ENCODE peak calls at places on chromosomes 13 and 19, in six cellular contexts. One of them, this sample, is unnamed.

GRCh38 chr13:20369886-20370361 is 137.8 kb upstream of the GJB6 start:
- DNase-seq in CD8-positive, alpha-beta memory T cell: no peak
- DNase-seq in mucosa of descending colon: no peak
- DNase-seq in GOT3: no peak
- DNase-seq in neural crest cell: no peak
- DNase-seq in CD8-positive, alpha-beta T cell: no peak
- DNase-seq in this sample: no peak

GRCh38 chr19:32068805-32069204 is 276.6 kb upstream of the ZNF507 start:
- DNase-seq in CD8-positive, alpha-beta memory T cell: no peak
- DNase-seq in mucosa of descending colon: no peak
- DNase-seq in GOT3: no peak
- DNase-seq in neural crest cell: no peak
- DNase-seq in CD8-positive, alpha-beta T cell: no peak
- DNase-seq in this sample: no peak

GRCh38 chr13:113918580-113918979 is 54.7 kb upstream of the GAS6 start:
- DNase-seq in CD8-positive, alpha-beta memory T cell: no peak
- DNase-seq in mucosa of descending colon: no peak
- DNase-seq in GOT3: no peak
- DNase-seq in neural crest cell: no peak
- DNase-seq in CD8-positive, alpha-beta T cell: no peak
- DNase-seq in this sample: no peak

GRCh38 chr13:97753942-97754670 is 199.4 kb upstream of the IPO5 start:
- DNase-seq in CD8-positive, alpha-beta memory T cell: no peak
- DNase-seq in mucosa of descending colon: no peak
- DNase-seq in GOT3: no peak
- DNase-seq in neural crest cell: no peak
- DNase-seq in CD8-positive, alpha-beta T cell: no peak
- DNase-seq in this sample: no peak

GRCh38 chr13:54383604-54384003 is 1355.0 kb downstream of the OLFM4 start:
- DNase-seq in CD8-positive, alpha-beta memory T cell: no peak
- DNase-seq in mucosa of descending colon: no peak
- DNase-seq in GOT3: no peak
- DNase-seq in neural crest cell: no peak
- DNase-seq in CD8-positive, alpha-beta T cell: no peak
- DNase-seq in this sample: no peak

GRCh38 chr19:42269518-42270345 is 680 bp downstream of the CIC start:
- DNase-seq in CD8-positive, alpha-beta memory T cell: no peak
- DNase-seq in mucosa of descending colon: peak
- DNase-seq in GOT3: no peak
- DNase-seq in neural crest cell: no peak
- DNase-seq in CD8-positive, alpha-beta T cell: no peak
- DNase-seq in this sample: peak

GRCh38 chr19:10388957-10389356 is 8.6 kb upstream of the TYK2 start:
- DNase-seq in CD8-positive, alpha-beta memory T cell: peak
- DNase-seq in mucosa of descending colon: peak
- DNase-seq in GOT3: peak
- DNase-seq in neural crest cell: peak
- DNase-seq in CD8-positive, alpha-beta T cell: peak
- DNase-seq in this sample: peak

GRCh38 chr13:44307255-44307654 is 66.4 kb upstream of the SERP2 start:
- DNase-seq in CD8-positive, alpha-beta memory T cell: no peak
- DNase-seq in mucosa of descending colon: no peak
- DNase-seq in GOT3: no peak
- DNase-seq in neural crest cell: no peak
- DNase-seq in CD8-positive, alpha-beta T cell: no peak
- DNase-seq in this sample: no peak

GRCh38 chr13:22240716-22241115 is 569.8 kb downstream of the FGF9 start:
- DNase-seq in CD8-positive, alpha-beta memory T cell: no peak
- DNase-seq in mucosa of descending colon: no peak
- DNase-seq in GOT3: no peak
- DNase-seq in neural crest cell: no peak
- DNase-seq in CD8-positive, alpha-beta T cell: no peak
- DNase-seq in this sample: no peak

GRCh38 chr13:77701305-77701704 is 3.8 kb downstream of the SLAIN1 start:
- DNase-seq in CD8-positive, alpha-beta memory T cell: no peak
- DNase-seq in mucosa of descending colon: no peak
- DNase-seq in GOT3: no peak
- DNase-seq in neural crest cell: no peak
- DNase-seq in CD8-positive, alpha-beta T cell: no peak
- DNase-seq in this sample: no peak

GRCh38 chr19:40803857-40804782 is 5.1 kb downstream of the EGLN2 start:
- DNase-seq in CD8-positive, alpha-beta memory T cell: peak
- DNase-seq in mucosa of descending colon: peak
- DNase-seq in GOT3: no peak
- DNase-seq in neural crest cell: no peak
- DNase-seq in CD8-positive, alpha-beta T cell: peak
- DNase-seq in this sample: no peak